ENCODE peak calls at places on chromosomes 4 and X, in nine cellular contexts. J is GM13977, A is HFFc6, R is AG04450, Y is GM23338, O is AG09309, T is ovary, K is progenitor cell of endocrine pancreas, D is endothelial cell of umbilical vein. Z is an unnamed sample.

GRCh38 chr4:124288706-124289486 is 423.6 kb downstream of the ANKRD50 start:
- DNase-seq in J (no peak), D (no peak), T (no peak), Y (no peak), A (no peak), O (no peak), K (no peak), R (no peak), Z (no peak)

GRCh38 chr4:89316931-89317366 is 9.3 kb upstream of the GPRIN3 start:
- DNase-seq in T (no peak), Y (no peak), R (no peak), A (peak; percentile 23), K (no peak), D (peak; percentile 90), J (no peak), O (no peak), Z (no peak)

GRCh38 chrX:46694549-46694948 is 64.4 kb downstream of the SLC9A7 start:
- DNase-seq in Y (no peak), D (no peak), T (no peak), R (no peak), J (no peak), A (no peak), O (no peak), K (no peak), Z (no peak)

GRCh38 chrX:2960861-2961515 is 31.8 kb upstream of the ARSD start:
- DNase-seq in R (no peak), A (no peak), O (no peak), Y (peak; percentile 10), J (no peak), K (no peak), T (no peak), D (no peak), Z (no peak)

GRCh38 chr4:70737006-70737405 is 15.2 kb downstream of the RUFY3 start:
- DNase-seq in A (no peak), J (no peak), R (no peak), O (no peak), K (no peak), Y (no peak), D (no peak), T (no peak), Z (no peak)

GRCh38 chr4:52204921-52205320 is 153.8 kb downstream of the SPATA18 start:
- DNase-seq in Y (no peak), K (no peak), D (no peak), O (no peak), T (no peak), A (no peak), J (no peak), R (no peak), Z (no peak)

GRCh38 chr4:160026720-160027119 is 923.8 kb downstream of the RAPGEF2 start:
- DNase-seq in D (no peak), R (no peak), A (no peak), J (no peak), O (no peak), K (no peak), T (no peak), Y (peak; percentile 17), Z (no peak)

GRCh38 chr4:40514409-40515025 is 115.1 kb downstream of the RBM47 start:
- DNase-seq in R (no peak), K (no peak), D (no peak), Y (no peak), O (no peak), T (no peak), J (no peak), A (no peak), Z (no peak)

GRCh38 chr4:48124870-48125269 is 9.2 kb downstream of the TXK start:
- DNase-seq in T (no peak), D (no peak), Y (no peak), A (no peak), J (no peak), K (no peak), O (no peak), R (no peak), Z (no peak)

GRCh38 chr4:48127882-48128394 is 6.1 kb downstream of the TXK start:
- DNase-seq in O (peak; percentile 93), Y (peak; percentile 96), T (peak; percentile 18), K (peak; percentile 29), A (peak; percentile 98), J (peak; percentile 55), D (peak; percentile 95), R (peak; percentile 76), Z (peak; percentile 50)

GRCh38 chr4:48126621-48127020 is 7.4 kb downstream of the TXK start:
- DNase-seq in D (no peak), K (no peak), A (no peak), T (no peak), Y (no peak), O (no peak), R (no peak), J (no peak), Z (no peak)

GRCh38 chr4:48129307-48130014 is 4.6 kb downstream of the TXK start:
- DNase-seq in R (no peak), T (no peak), O (no peak), J (no peak), Y (peak; percentile 49), K (no peak), A (no peak), D (no peak), Z (no peak)

DNA sequence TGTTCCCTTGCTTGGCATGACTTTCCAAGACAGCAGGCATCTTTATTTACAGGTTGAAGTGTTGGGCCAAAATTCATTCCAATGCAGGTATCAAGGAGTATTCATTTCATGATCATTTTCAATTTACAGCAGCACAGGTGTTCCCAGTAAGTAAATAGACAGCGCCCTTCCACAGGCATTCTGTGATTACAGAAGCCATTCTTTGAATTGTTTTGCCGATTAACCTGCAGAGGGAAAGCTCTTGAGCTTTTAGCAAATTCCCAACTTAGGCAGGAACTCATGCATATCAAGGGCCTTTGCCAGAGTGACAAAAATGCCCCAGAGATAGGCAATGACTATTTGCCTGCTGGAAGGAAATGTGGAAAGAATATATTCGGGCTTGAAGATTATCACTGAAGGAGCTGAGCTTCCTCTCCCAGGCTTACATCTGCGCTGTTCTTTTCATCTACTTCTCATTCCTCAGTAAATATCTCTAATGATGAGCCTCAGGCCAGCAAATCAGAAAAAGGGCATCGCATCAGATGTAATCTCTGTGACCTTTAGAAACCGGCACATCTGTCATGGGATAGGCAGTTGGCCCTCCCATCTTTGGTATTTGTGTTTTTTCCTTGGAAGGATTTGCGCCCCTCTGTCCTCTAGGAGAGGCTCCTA is 6.7 kb downstream of the TXK start:
- DNase-seq in J (no peak), R (no peak), T (no peak), A (no peak), D (no peak), K (no peak), Y (peak; percentile 88), O (no peak), Z (no peak)
- TF ChIP-seq CTCF in J (no peak), R (no peak), T (no peak), A (no peak), D (no peak), K (no peak), Y (no peak), O (no peak), Z (no peak)

GRCh38 chr4:25367004-25367621 is 9.9 kb upstream of the ANAPC4 start:
- DNase-seq in Y (peak; percentile 71), O (peak; percentile 10), A (peak; percentile 29), D (peak; percentile 63), T (no peak), R (peak; percentile 16), K (no peak), J (peak; percentile 31), Z (no peak)
- TF ChIP-seq CTCF in Y (no peak), O (peak; percentile 50), A (peak; percentile 91), D (peak; percentile 34), T (peak; percentile 45), R (peak; percentile 72), K (peak; percentile 86), J (peak; percentile 57), Z (peak; percentile 80)

DNA sequence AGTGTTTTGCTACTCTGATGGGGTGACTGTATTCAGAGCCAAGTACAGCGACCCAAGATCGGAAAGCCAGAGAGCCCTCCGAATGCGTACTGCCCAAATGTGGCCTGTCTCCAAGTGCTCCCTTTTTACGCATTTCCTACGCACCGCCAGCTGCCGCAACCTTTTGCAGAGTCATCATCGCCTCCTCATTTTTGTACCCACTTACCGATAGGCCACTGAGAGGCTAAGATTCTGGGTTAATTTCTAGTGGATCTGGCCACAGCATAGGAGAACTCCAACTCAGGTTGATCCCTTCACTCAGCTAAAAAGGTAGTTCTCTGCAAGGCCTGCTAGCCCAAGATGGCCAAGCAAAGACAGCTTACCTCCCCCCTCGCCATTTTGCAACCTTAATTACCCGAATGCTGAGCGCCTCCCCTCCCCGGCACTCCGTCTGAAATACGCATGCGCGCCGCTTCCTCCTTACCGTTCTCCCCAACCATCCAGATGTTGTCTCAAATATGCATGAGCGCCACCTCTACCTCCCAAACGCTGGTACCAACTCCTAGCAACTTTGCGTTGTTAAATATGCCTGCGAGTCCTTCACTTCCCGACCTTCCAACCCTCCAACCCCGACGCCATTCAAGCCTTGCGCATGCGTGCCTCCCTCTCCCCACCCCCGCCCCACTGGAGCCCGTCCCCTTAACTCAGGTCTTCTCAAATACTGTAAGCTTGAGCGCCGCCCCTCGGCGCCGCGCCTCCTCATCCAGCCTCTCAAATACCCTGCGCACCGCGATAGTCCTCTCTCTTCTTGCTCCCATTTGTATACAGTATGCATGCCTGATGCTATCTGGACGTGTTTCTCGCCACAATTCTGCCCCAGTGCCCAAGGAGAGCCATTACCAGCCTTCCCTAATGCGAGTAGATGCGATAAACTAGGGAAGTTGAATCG is 11.8 kb upstream of the ZCCHC13 start:
- DNase-seq in Y (peak; percentile 87), J (peak; percentile 71), A (peak; percentile 75), O (peak; percentile 58), D (peak; percentile 88), T (peak; percentile 86), K (peak; percentile 54), R (peak; percentile 75), Z (peak; percentile 79)
- TF ChIP-seq CTCF in Y (peak; percentile 53), J (peak; percentile 39), A (peak; percentile 36), O (peak; percentile 26), D (no peak), T (no peak), K (peak; percentile 25), R (peak; percentile 32), Z (no peak)

GRCh38 chrX:6852869-6853268 is 294.6 kb upstream of the STS start:
- DNase-seq in J (no peak), O (no peak), A (no peak), Y (no peak), T (no peak), R (no peak), D (no peak), K (no peak), Z (no peak)

GRCh38 chrX:6852121-6852520 is 295.4 kb upstream of the STS start:
- DNase-seq in D (no peak), J (no peak), A (no peak), Y (no peak), T (no peak), R (no peak), O (no peak), K (no peak), Z (no peak)

GRCh38 chrX:6849711-6850415 is 297.6 kb upstream of the STS start:
- DNase-seq in K (no peak), J (no peak), R (no peak), A (peak; percentile 22), O (no peak), T (no peak), Y (no peak), D (no peak), Z (no peak)

GRCh38 chrX:6856471-6856870 is 291.0 kb upstream of the STS start:
- DNase-seq in K (no peak), R (no peak), D (no peak), J (no peak), T (no peak), O (no peak), A (no peak), Y (no peak), Z (no peak)

DNA sequence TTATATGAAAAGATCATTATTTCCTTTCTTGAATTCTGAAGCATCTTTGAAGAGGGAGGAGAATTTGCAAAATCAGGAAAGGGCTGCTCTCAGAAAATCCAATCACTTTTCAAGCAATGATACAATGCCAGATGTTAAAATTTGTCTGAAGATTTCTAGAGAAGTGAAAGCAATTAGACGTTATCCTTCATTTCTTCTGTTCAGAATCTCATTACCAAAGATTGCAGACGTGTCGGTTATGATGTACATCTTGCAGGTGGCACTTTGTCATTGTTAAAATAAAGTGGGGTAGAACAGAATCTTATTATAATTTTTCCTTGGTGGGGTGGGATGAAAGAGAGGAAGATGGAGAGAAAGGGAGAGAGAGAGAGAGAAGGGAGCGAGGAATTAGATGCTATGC is 296.4 kb upstream of the STS start:
- DNase-seq in T (no peak), K (no peak), D (no peak), R (no peak), O (no peak), Y (no peak), A (no peak), J (no peak), Z (no peak)
- TF ChIP-seq CTCF in T (no peak), K (no peak), D (no peak), R (no peak), O (no peak), Y (no peak), A (no peak), J (no peak), Z (no peak)